ENCODE peak calls at places on chromosomes 5 and 9, in six cellular contexts. One of them, this sample, is unnamed.

GRCh38 chr9:135604437-135605237 is 34.7 kb downstream of the GLT6D1 start:
- DNase-seq in CD8-positive, alpha-beta memory T cell: no peak
- DNase-seq in H54: no peak
- DNase-seq in activated gamma-delta T cell: no peak
- DNase-seq in KBM-7: no peak
- DNase-seq in coronary artery: peak; percentile 65
- DNase-seq in this sample: no peak

GRCh38 chr5:74389531-74390305 is 250.8 kb downstream of the ENC1 start:
- DNase-seq in coronary artery: no peak
- DNase-seq in H54: no peak
- DNase-seq in KBM-7: no peak
- DNase-seq in CD8-positive, alpha-beta memory T cell: no peak
- DNase-seq in activated gamma-delta T cell: no peak
- DNase-seq in this sample: no peak

GRCh38 chr9:111993319-111993718 is 96.7 kb downstream of the UGCG start:
- DNase-seq in coronary artery: no peak
- DNase-seq in H54: no peak
- DNase-seq in CD8-positive, alpha-beta memory T cell: no peak
- DNase-seq in KBM-7: no peak
- DNase-seq in activated gamma-delta T cell: no peak
- DNase-seq in this sample: no peak

GRCh38 chr5:58191451-58191850 is 268.4 kb downstream of the PLK2 start:
- DNase-seq in CD8-positive, alpha-beta memory T cell: no peak
- DNase-seq in H54: no peak
- DNase-seq in activated gamma-delta T cell: no peak
- DNase-seq in coronary artery: no peak
- DNase-seq in KBM-7: no peak
- DNase-seq in this sample: no peak

GRCh38 chr5:117953272-117953671 is 1035.1 kb downstream of the DTWD2 start:
- DNase-seq in KBM-7: no peak
- DNase-seq in CD8-positive, alpha-beta memory T cell: no peak
- DNase-seq in H54: no peak
- DNase-seq in activated gamma-delta T cell: no peak
- DNase-seq in coronary artery: no peak
- DNase-seq in this sample: no peak

GRCh38 chr9:91741529-91741928 is 208.5 kb downstream of the ROR2 start:
- DNase-seq in activated gamma-delta T cell: no peak
- DNase-seq in coronary artery: no peak
- DNase-seq in CD8-positive, alpha-beta memory T cell: no peak
- DNase-seq in KBM-7: no peak
- DNase-seq in H54: peak; percentile 48
- DNase-seq in this sample: no peak

GRCh38 chr5:111252799-111253564 is 28.8 kb downstream of the CAMK4 start:
- DNase-seq in KBM-7: no peak
- DNase-seq in activated gamma-delta T cell: no peak
- DNase-seq in CD8-positive, alpha-beta memory T cell: no peak
- DNase-seq in coronary artery: no peak
- DNase-seq in H54: no peak
- DNase-seq in this sample: no peak

GRCh38 chr5:76524101-76524835 is 98.9 kb downstream of the F2RL2 start:
- DNase-seq in CD8-positive, alpha-beta memory T cell: no peak
- DNase-seq in coronary artery: no peak
- DNase-seq in KBM-7: no peak
- DNase-seq in H54: no peak
- DNase-seq in activated gamma-delta T cell: no peak
- DNase-seq in this sample: no peak

GRCh38 chr9:135050072-135050990 is 37.1 kb upstream of the OLFM1 start:
- DNase-seq in coronary artery: peak; percentile 53
- DNase-seq in H54: no peak
- DNase-seq in CD8-positive, alpha-beta memory T cell: no peak
- DNase-seq in KBM-7: no peak
- DNase-seq in activated gamma-delta T cell: no peak
- DNase-seq in this sample: peak; percentile 34

GRCh38 chr9:132560604-132561304 is 21.7 kb upstream of the BARHL1 start:
- DNase-seq in activated gamma-delta T cell: no peak
- DNase-seq in CD8-positive, alpha-beta memory T cell: no peak
- DNase-seq in coronary artery: no peak
- DNase-seq in KBM-7: no peak
- DNase-seq in H54: no peak
- DNase-seq in this sample: no peak

GRCh38 chr5:146825033-146825432 is 53.5 kb downstream of the PPP2R2B start:
- DNase-seq in H54: peak; percentile 16
- DNase-seq in coronary artery: no peak
- DNase-seq in CD8-positive, alpha-beta memory T cell: no peak
- DNase-seq in activated gamma-delta T cell: no peak
- DNase-seq in KBM-7: peak; percentile 53
- DNase-seq in this sample: peak; percentile 14

GRCh38 chr5:57366744-57367143 is 115.9 kb downstream of the ACTBL2 start:
- DNase-seq in activated gamma-delta T cell: no peak
- DNase-seq in CD8-positive, alpha-beta memory T cell: no peak
- DNase-seq in coronary artery: no peak
- DNase-seq in KBM-7: no peak
- DNase-seq in H54: peak; percentile 23
- DNase-seq in this sample: no peak

GRCh38 chr9:109411818-109412352 is 86.2 kb downstream of the PTPN3 start:
- DNase-seq in H54: peak; percentile 41
- DNase-seq in activated gamma-delta T cell: no peak
- DNase-seq in CD8-positive, alpha-beta memory T cell: no peak
- DNase-seq in KBM-7: peak; percentile 59
- DNase-seq in coronary artery: no peak
- DNase-seq in this sample: no peak

GRCh38 chr9:73264636-73265035 is 113.0 kb downstream of the ANXA1 start:
- DNase-seq in H54: no peak
- DNase-seq in KBM-7: no peak
- DNase-seq in activated gamma-delta T cell: no peak
- DNase-seq in CD8-positive, alpha-beta memory T cell: no peak
- DNase-seq in coronary artery: no peak
- DNase-seq in this sample: no peak

GRCh38 chr9:87278971-87279731 is 218.5 kb upstream of the DAPK1 start:
- DNase-seq in KBM-7: no peak
- DNase-seq in coronary artery: no peak
- DNase-seq in H54: no peak
- DNase-seq in CD8-positive, alpha-beta memory T cell: no peak
- DNase-seq in activated gamma-delta T cell: no peak
- DNase-seq in this sample: no peak

GRCh38 chr9:13139641-13140171 is 139.8 kb downstream of the MPDZ start:
- DNase-seq in activated gamma-delta T cell: no peak
- DNase-seq in H54: peak; percentile 13
- DNase-seq in coronary artery: no peak
- DNase-seq in CD8-positive, alpha-beta memory T cell: no peak
- DNase-seq in KBM-7: no peak
- DNase-seq in this sample: peak; percentile 83

GRCh38 chr9:35267716-35268115 is 105.9 kb downstream of the UNC13B start:
- DNase-seq in coronary artery: no peak
- DNase-seq in CD8-positive, alpha-beta memory T cell: no peak
- DNase-seq in activated gamma-delta T cell: no peak
- DNase-seq in H54: no peak
- DNase-seq in KBM-7: no peak
- DNase-seq in this sample: no peak

GRCh38 chr5:149228610-149229297 is 42.9 kb upstream of the AFAP1L1 start:
- DNase-seq in KBM-7: peak; percentile 31
- DNase-seq in CD8-positive, alpha-beta memory T cell: no peak
- DNase-seq in H54: peak; percentile 89
- DNase-seq in coronary artery: no peak
- DNase-seq in activated gamma-delta T cell: no peak
- DNase-seq in this sample: peak; percentile 87

GRCh38 chr9:72524820-72525539 is 3.6 kb downstream of the TMC1 start:
- DNase-seq in KBM-7: no peak
- DNase-seq in coronary artery: no peak
- DNase-seq in H54: peak; percentile 80
- DNase-seq in activated gamma-delta T cell: no peak
- DNase-seq in CD8-positive, alpha-beta memory T cell: peak; percentile 20
- DNase-seq in this sample: peak; percentile 86

GRCh38 chr5:108216890-108217289 is 165.0 kb downstream of the FBXL17 start:
- DNase-seq in CD8-positive, alpha-beta memory T cell: no peak
- DNase-seq in activated gamma-delta T cell: no peak
- DNase-seq in KBM-7: no peak
- DNase-seq in coronary artery: no peak
- DNase-seq in H54: peak; percentile 16
- DNase-seq in this sample: peak; percentile 61